ENCODE peak calls at places on chromosomes 16 and 17, in five cellular contexts. One of them, this sample, is unnamed.

GRCh38 chr16:50591800-50592771 is 43.9 kb downstream of the NKD1 start:
- DNase-seq in GM10248: no peak
- DNase-seq in left ventricle myocardium inferior: peak; percentile 78
- DNase-seq in heart left ventricle: peak; percentile 65
- DNase-seq in Calu3: peak; percentile 35
- DNase-seq in this sample: no peak

GRCh38 chr17:46841561-46842379 is 9.6 kb upstream of the WNT9B start:
- DNase-seq in GM10248: no peak
- DNase-seq in left ventricle myocardium inferior: no peak
- DNase-seq in heart left ventricle: no peak
- DNase-seq in Calu3: peak; percentile 58
- DNase-seq in this sample: no peak

GRCh38 chr17:57114085-57114673 is 29.1 kb downstream of the AKAP1 start:
- DNase-seq in GM10248: peak; percentile 76
- DNase-seq in left ventricle myocardium inferior: peak; percentile 56
- DNase-seq in heart left ventricle: peak; percentile 48
- DNase-seq in Calu3: peak; percentile 56
- DNase-seq in this sample: peak; percentile 74

GRCh38 chr16:49834496-49835009 is 21.4 kb downstream of the ZNF423 start:
- DNase-seq in GM10248: no peak
- DNase-seq in left ventricle myocardium inferior: peak; percentile 75
- DNase-seq in heart left ventricle: peak; percentile 71
- DNase-seq in Calu3: no peak
- DNase-seq in this sample: no peak

GRCh38 chr16:28986492-28986891 is 1.6 kb downstream of the LAT start:
- DNase-seq in GM10248: no peak
- DNase-seq in left ventricle myocardium inferior: no peak
- DNase-seq in heart left ventricle: no peak
- DNase-seq in Calu3: no peak
- DNase-seq in this sample: no peak

GRCh38 chr17:37818689-37819088 is 73.8 kb upstream of the HNF1B start:
- DNase-seq in GM10248: no peak
- DNase-seq in left ventricle myocardium inferior: no peak
- DNase-seq in heart left ventricle: no peak
- DNase-seq in Calu3: peak; percentile 77
- DNase-seq in this sample: no peak

GRCh38 chr16:67542464-67542863 is 13.8 kb downstream of the RIPOR1 start:
- DNase-seq in GM10248: peak; percentile 79
- DNase-seq in left ventricle myocardium inferior: no peak
- DNase-seq in heart left ventricle: no peak
- DNase-seq in Calu3: peak; percentile 53
- DNase-seq in this sample: peak; percentile 80

GRCh38 chr16:70691223-70692129 is 5.6 kb upstream of the MTSS2 start:
- DNase-seq in GM10248: no peak
- DNase-seq in left ventricle myocardium inferior: peak; percentile 68
- DNase-seq in heart left ventricle: peak; percentile 80
- DNase-seq in Calu3: no peak
- DNase-seq in this sample: no peak

GRCh38 chr16:16042076-16042475 is 92.7 kb downstream of the ABCC1 start:
- DNase-seq in GM10248: no peak
- DNase-seq in left ventricle myocardium inferior: peak; percentile 53
- DNase-seq in heart left ventricle: peak; percentile 63
- DNase-seq in Calu3: no peak
- DNase-seq in this sample: no peak

GRCh38 chr17:58402047-58402446 is 15.3 kb downstream of the RNF43 start:
- DNase-seq in GM10248: no peak
- DNase-seq in left ventricle myocardium inferior: no peak
- DNase-seq in heart left ventricle: no peak
- DNase-seq in Calu3: no peak
- DNase-seq in this sample: no peak

GRCh38 chr16:35525979-35526590 is 2066.7 kb downstream of the TP53TG3F start:
- DNase-seq in GM10248: no peak
- DNase-seq in left ventricle myocardium inferior: no peak
- DNase-seq in heart left ventricle: no peak
- DNase-seq in Calu3: no peak
- DNase-seq in this sample: no peak

GRCh38 chr17:39209317-39210092 is 9.4 kb downstream of the RPL19 start:
- DNase-seq in GM10248: no peak
- DNase-seq in left ventricle myocardium inferior: peak; percentile 69
- DNase-seq in heart left ventricle: peak; percentile 79
- DNase-seq in Calu3: peak; percentile 81
- DNase-seq in this sample: peak; percentile 52

GRCh38 chr17:77308768-77309726 is 168.3 kb downstream of the SEC14L1 start:
- DNase-seq in GM10248: no peak
- DNase-seq in left ventricle myocardium inferior: no peak
- DNase-seq in heart left ventricle: no peak
- DNase-seq in Calu3: no peak
- DNase-seq in this sample: no peak

GRCh38 chr17:7363311-7363710 is 8.4 kb downstream of the TMEM95 start:
- DNase-seq in GM10248: no peak
- DNase-seq in left ventricle myocardium inferior: no peak
- DNase-seq in heart left ventricle: no peak
- DNase-seq in Calu3: no peak
- DNase-seq in this sample: no peak

GRCh38 chr17:55264640-55265298 is at the start of gene HLF:
- DNase-seq in GM10248: peak; percentile 87
- DNase-seq in left ventricle myocardium inferior: peak; percentile 83
- DNase-seq in heart left ventricle: peak; percentile 87
- DNase-seq in Calu3: peak; percentile 75
- DNase-seq in this sample: peak; percentile 90

GRCh38 chr17:48051706-48052486 is 3.7 kb downstream of the NFE2L1 start:
- DNase-seq in GM10248: no peak
- DNase-seq in left ventricle myocardium inferior: peak; percentile 74
- DNase-seq in heart left ventricle: peak; percentile 82
- DNase-seq in Calu3: no peak
- DNase-seq in this sample: no peak

GRCh38 chr16:87160752-87161337 is 156.3 kb downstream of the C16orf95 start:
- DNase-seq in GM10248: no peak
- DNase-seq in left ventricle myocardium inferior: no peak
- DNase-seq in heart left ventricle: no peak
- DNase-seq in Calu3: no peak
- DNase-seq in this sample: no peak

GRCh38 chr17:29746669-29747068 is 124.0 kb upstream of the CORO6 start:
- DNase-seq in GM10248: no peak
- DNase-seq in left ventricle myocardium inferior: no peak
- DNase-seq in heart left ventricle: no peak
- DNase-seq in Calu3: no peak
- DNase-seq in this sample: no peak

GRCh38 chr16:87274808-87275207 is 42.4 kb downstream of the C16orf95 start:
- DNase-seq in GM10248: no peak
- DNase-seq in left ventricle myocardium inferior: no peak
- DNase-seq in heart left ventricle: no peak
- DNase-seq in Calu3: no peak
- DNase-seq in this sample: no peak

GRCh38 chr16:88799569-88800276 is 3.9 kb upstream of the CDT1 start:
- DNase-seq in GM10248: no peak
- DNase-seq in left ventricle myocardium inferior: no peak
- DNase-seq in heart left ventricle: no peak
- DNase-seq in Calu3: no peak
- DNase-seq in this sample: no peak

GRCh38 chr16:89363621-89364393 is 126.6 kb downstream of the ANKRD11 start:
- DNase-seq in GM10248: no peak
- DNase-seq in left ventricle myocardium inferior: no peak
- DNase-seq in heart left ventricle: no peak
- DNase-seq in Calu3: peak; percentile 71
- DNase-seq in this sample: no peak

GRCh38 chr17:9677932-9678331 is 32.6 kb downstream of the USP43 start:
- DNase-seq in GM10248: no peak
- DNase-seq in left ventricle myocardium inferior: no peak
- DNase-seq in heart left ventricle: no peak
- DNase-seq in Calu3: no peak
- DNase-seq in this sample: no peak

GRCh38 chr16:72394526-72394925 is 222.6 kb upstream of the PMFBP1 start:
- DNase-seq in GM10248: no peak
- DNase-seq in left ventricle myocardium inferior: no peak
- DNase-seq in heart left ventricle: no peak
- DNase-seq in Calu3: no peak
- DNase-seq in this sample: no peak

GRCh38 chr17:43758497-43759174 is at the start of gene SOST:
- DNase-seq in GM10248: no peak
- DNase-seq in left ventricle myocardium inferior: no peak
- DNase-seq in heart left ventricle: no peak
- DNase-seq in Calu3: no peak
- DNase-seq in this sample: no peak

GRCh38 chr17:10790491-10791401 is 13.2 kb downstream of the TMEM238L start:
- DNase-seq in GM10248: no peak
- DNase-seq in left ventricle myocardium inferior: no peak
- DNase-seq in heart left ventricle: no peak
- DNase-seq in Calu3: no peak
- DNase-seq in this sample: no peak

DNA sequence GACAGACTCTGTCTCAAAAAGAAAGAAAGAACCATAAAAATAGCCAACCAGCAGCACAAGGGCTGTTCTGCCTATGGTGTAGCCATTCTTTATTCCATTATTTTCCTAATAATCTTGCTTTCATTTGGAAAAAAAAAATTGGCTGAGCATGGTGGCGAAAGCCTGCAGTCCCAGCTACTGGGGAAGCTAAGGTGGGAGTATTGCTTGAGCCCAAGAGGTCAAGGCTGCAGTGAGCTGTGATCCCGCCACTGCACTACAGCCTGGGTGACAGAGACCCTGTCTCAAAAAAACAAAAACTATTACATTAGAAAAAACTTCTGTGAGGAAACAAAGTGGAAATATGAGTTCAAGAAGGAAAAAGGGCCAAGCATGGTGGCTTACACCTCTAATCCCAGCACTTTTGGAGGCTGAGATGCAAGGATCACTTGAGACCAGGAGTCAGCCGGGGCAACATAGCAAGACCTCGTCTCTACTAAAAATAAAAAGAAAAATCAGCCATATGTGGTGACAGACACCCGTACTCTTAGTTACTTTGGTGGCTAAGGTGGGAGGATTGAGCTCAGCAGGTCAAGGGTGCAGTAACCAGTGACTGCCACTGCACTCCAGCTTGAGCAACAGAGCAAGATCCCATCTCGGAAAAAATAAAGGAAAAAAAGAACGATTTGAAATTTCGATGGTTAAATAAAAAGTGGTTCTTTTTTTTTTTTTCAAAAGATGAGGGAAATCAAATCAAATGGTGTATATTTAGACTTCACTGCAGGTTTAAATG is 2.5 kb downstream of the DCAKD start:
- DNase-seq in GM10248: no peak
- DNase-seq in left ventricle myocardium inferior: no peak
- DNase-seq in heart left ventricle: no peak
- DNase-seq in Calu3: no peak
- DNase-seq in this sample: no peak
- TF ChIP-seq CTCF in GM10248: no peak
- TF ChIP-seq CTCF in left ventricle myocardium inferior: peak; percentile 39
- TF ChIP-seq CTCF in heart left ventricle: no peak
- TF ChIP-seq CTCF in Calu3: no peak
- TF ChIP-seq CTCF in this sample: peak; percentile 11

DNA sequence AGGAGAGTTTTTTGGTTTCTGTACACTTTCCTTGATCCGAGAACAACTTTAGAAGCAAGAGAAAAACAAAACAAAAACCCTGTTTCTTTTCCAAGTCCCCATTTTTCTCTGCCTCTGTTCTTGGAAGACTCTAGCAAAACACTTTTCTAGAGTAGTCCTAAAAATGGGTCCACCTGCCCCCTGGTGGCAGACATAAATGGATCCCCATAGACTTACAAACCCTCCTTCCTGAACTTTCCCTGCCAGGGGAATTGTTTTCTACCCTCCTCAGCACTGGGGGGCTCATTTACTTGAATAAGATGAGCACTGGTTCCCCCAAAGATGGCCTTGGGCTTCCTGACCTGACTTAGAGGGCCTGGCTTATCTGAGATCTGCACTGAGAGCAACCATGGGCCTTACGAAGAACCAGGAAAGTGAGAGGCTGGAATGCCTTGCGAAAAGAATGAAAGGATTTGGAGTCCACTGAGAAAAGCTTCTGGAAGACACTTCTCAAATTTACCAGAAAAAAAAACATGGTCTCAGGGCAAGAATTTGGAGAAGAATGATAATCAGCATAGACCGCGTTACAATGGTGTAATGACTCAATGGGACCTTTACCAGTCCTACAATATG is 48.0 kb upstream of the CDYL2 start:
- DNase-seq in GM10248: peak; percentile 20
- DNase-seq in left ventricle myocardium inferior: no peak
- DNase-seq in heart left ventricle: no peak
- DNase-seq in Calu3: peak; percentile 46
- DNase-seq in this sample: peak; percentile 31
- TF ChIP-seq CTCF in GM10248: peak; percentile 51
- TF ChIP-seq CTCF in left ventricle myocardium inferior: peak; percentile 31
- TF ChIP-seq CTCF in heart left ventricle: peak; percentile 13
- TF ChIP-seq CTCF in Calu3: peak; percentile 71
- TF ChIP-seq CTCF in this sample: no peak

GRCh38 chr17:62965149-62965648 is 836 bp upstream of the TANC2 start:
- DNase-seq in GM10248: no peak
- DNase-seq in left ventricle myocardium inferior: no peak
- DNase-seq in heart left ventricle: no peak
- DNase-seq in Calu3: no peak
- DNase-seq in this sample: no peak

GRCh38 chr17:62965649-62966425 is at the start of gene TANC2:
- DNase-seq in GM10248: peak; percentile 67
- DNase-seq in left ventricle myocardium inferior: peak; percentile 78
- DNase-seq in heart left ventricle: peak; percentile 82
- DNase-seq in Calu3: peak; percentile 62
- DNase-seq in this sample: peak; percentile 84

GRCh38 chr17:62967111-62967449 is 1.0 kb downstream of the TANC2 start:
- DNase-seq in GM10248: no peak
- DNase-seq in left ventricle myocardium inferior: no peak
- DNase-seq in heart left ventricle: no peak
- DNase-seq in Calu3: no peak
- DNase-seq in this sample: no peak

GRCh38 chr17:62968445-62968923 is 2.4 kb downstream of the TANC2 start:
- DNase-seq in GM10248: peak; percentile 80
- DNase-seq in left ventricle myocardium inferior: no peak
- DNase-seq in heart left ventricle: peak; percentile 35
- DNase-seq in Calu3: peak; percentile 61
- DNase-seq in this sample: peak; percentile 89

DNA sequence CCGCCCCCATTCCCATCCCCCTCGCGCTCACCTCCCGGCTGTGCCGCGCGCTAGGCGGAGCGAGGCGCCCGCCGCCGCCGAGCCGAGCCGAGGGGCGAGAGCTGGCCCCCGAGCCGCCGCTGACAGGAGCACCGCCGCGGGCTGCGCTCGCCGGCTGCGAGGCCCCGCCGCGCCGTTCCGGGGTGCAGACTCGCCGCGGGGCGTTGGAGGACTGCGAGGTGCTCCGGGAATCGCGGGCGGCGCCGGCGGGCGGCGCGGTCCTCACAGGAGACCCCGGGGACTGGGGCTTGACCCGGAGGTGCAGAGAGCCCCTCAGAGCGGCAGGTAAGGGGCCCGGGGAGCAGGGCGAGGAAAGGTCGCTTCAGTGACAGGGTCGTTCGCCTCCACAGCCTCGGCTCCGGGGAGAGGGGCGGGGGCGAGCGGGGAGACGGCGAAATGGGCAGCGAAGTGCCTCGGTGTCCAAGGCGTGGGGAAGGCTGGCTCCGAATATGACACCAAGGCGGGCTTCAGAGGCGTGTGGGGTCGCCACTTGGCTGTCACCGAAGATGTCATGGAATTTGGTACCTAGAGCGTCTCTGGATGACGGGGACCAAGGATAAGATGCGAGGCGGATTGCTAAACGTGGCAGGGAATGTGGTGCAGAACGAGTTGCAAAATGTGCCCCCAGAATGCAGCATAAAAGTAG is 533 bp downstream of the TANC2 start:
- DNase-seq in GM10248: peak; percentile 18
- DNase-seq in left ventricle myocardium inferior: peak; percentile 64
- DNase-seq in heart left ventricle: peak; percentile 74
- DNase-seq in Calu3: peak; percentile 11
- DNase-seq in this sample: peak; percentile 36
- TF ChIP-seq CTCF in GM10248: no peak
- TF ChIP-seq CTCF in left ventricle myocardium inferior: no peak
- TF ChIP-seq CTCF in heart left ventricle: no peak
- TF ChIP-seq CTCF in Calu3: no peak
- TF ChIP-seq CTCF in this sample: no peak

GRCh38 chr17:34443832-34444469 is 80.9 kb upstream of the CCL1 start:
- DNase-seq in GM10248: no peak
- DNase-seq in left ventricle myocardium inferior: peak; percentile 23
- DNase-seq in heart left ventricle: no peak
- DNase-seq in Calu3: peak; percentile 35
- DNase-seq in this sample: peak; percentile 18
- TF ChIP-seq CTCF in GM10248: peak; percentile 27
- TF ChIP-seq CTCF in left ventricle myocardium inferior: peak; percentile 57
- TF ChIP-seq CTCF in heart left ventricle: peak; percentile 27
- TF ChIP-seq CTCF in Calu3: no peak
- TF ChIP-seq CTCF in this sample: no peak